ENCODE peak calls at places on chromosome 7, in seven cellular contexts. One of them, this sample, is unnamed.

GRCh38 chr7:38679419-38679818 is 48.2 kb upstream of the AMPH start:
- DNase-seq in pancreas: no peak
- DNase-seq in HepG2: no peak
- DNase-seq in fibroblast of lung: peak
- DNase-seq in CD4-positive, alpha-beta T cell: no peak
- DNase-seq in activated CD4-positive, alpha-beta T cell treated with anti-CD3 and anti-CD28 coated beads for 48 hours: no peak
- DNase-seq in GM10248: no peak
- DNase-seq in this sample: no peak

GRCh38 chr7:128404826-128405344 is 4.9 kb downstream of the IMPDH1 start:
- DNase-seq in fibroblast of lung: peak
- DNase-seq in CD4-positive, alpha-beta T cell: no peak
- DNase-seq in HepG2: no peak
- DNase-seq in pancreas: no peak
- DNase-seq in GM10248: no peak
- DNase-seq in activated CD4-positive, alpha-beta T cell treated with anti-CD3 and anti-CD28 coated beads for 48 hours: no peak
- DNase-seq in this sample: no peak

GRCh38 chr7:131072505-131073091 is 255.1 kb upstream of the MKLN1 start:
- DNase-seq in pancreas: no peak
- DNase-seq in HepG2: no peak
- DNase-seq in activated CD4-positive, alpha-beta T cell treated with anti-CD3 and anti-CD28 coated beads for 48 hours: no peak
- DNase-seq in fibroblast of lung: peak
- DNase-seq in CD4-positive, alpha-beta T cell: no peak
- DNase-seq in GM10248: no peak
- DNase-seq in this sample: no peak

GRCh38 chr7:40584667-40585433 is 450.0 kb downstream of the SUGCT start:
- DNase-seq in fibroblast of lung: peak
- DNase-seq in CD4-positive, alpha-beta T cell: no peak
- DNase-seq in activated CD4-positive, alpha-beta T cell treated with anti-CD3 and anti-CD28 coated beads for 48 hours: no peak
- DNase-seq in pancreas: no peak
- DNase-seq in HepG2: no peak
- DNase-seq in GM10248: no peak
- DNase-seq in this sample: no peak

GRCh38 chr7:21367081-21367480 is 60.8 kb upstream of the SP4 start:
- DNase-seq in GM10248: no peak
- DNase-seq in fibroblast of lung: no peak
- DNase-seq in CD4-positive, alpha-beta T cell: no peak
- DNase-seq in HepG2: no peak
- DNase-seq in activated CD4-positive, alpha-beta T cell treated with anti-CD3 and anti-CD28 coated beads for 48 hours: no peak
- DNase-seq in pancreas: no peak
- DNase-seq in this sample: no peak

GRCh38 chr7:77550586-77550985 is 13.5 kb downstream of the PTPN12 start:
- DNase-seq in HepG2: no peak
- DNase-seq in pancreas: no peak
- DNase-seq in fibroblast of lung: peak
- DNase-seq in GM10248: no peak
- DNase-seq in activated CD4-positive, alpha-beta T cell treated with anti-CD3 and anti-CD28 coated beads for 48 hours: no peak
- DNase-seq in CD4-positive, alpha-beta T cell: no peak
- DNase-seq in this sample: no peak

GRCh38 chr7:45987521-45988290 is 66.6 kb upstream of the IGFBP3 start:
- DNase-seq in GM10248: no peak
- DNase-seq in activated CD4-positive, alpha-beta T cell treated with anti-CD3 and anti-CD28 coated beads for 48 hours: no peak
- DNase-seq in pancreas: no peak
- DNase-seq in fibroblast of lung: no peak
- DNase-seq in CD4-positive, alpha-beta T cell: no peak
- DNase-seq in HepG2: peak
- DNase-seq in this sample: no peak

GRCh38 chr7:30650455-30650854 is 31.8 kb downstream of the CRHR2 start:
- DNase-seq in fibroblast of lung: no peak
- DNase-seq in activated CD4-positive, alpha-beta T cell treated with anti-CD3 and anti-CD28 coated beads for 48 hours: no peak
- DNase-seq in pancreas: peak
- DNase-seq in CD4-positive, alpha-beta T cell: no peak
- DNase-seq in HepG2: no peak
- DNase-seq in GM10248: no peak
- DNase-seq in this sample: no peak

GRCh38 chr7:158023563-158024350 is 563.9 kb downstream of the PTPRN2 start:
- DNase-seq in CD4-positive, alpha-beta T cell: no peak
- DNase-seq in GM10248: no peak
- DNase-seq in activated CD4-positive, alpha-beta T cell treated with anti-CD3 and anti-CD28 coated beads for 48 hours: no peak
- DNase-seq in HepG2: no peak
- DNase-seq in pancreas: peak
- DNase-seq in fibroblast of lung: no peak
- DNase-seq in this sample: no peak

GRCh38 chr7:47335557-47336177 is 246.2 kb downstream of the TNS3 start:
- DNase-seq in fibroblast of lung: no peak
- DNase-seq in activated CD4-positive, alpha-beta T cell treated with anti-CD3 and anti-CD28 coated beads for 48 hours: no peak
- DNase-seq in pancreas: no peak
- DNase-seq in CD4-positive, alpha-beta T cell: no peak
- DNase-seq in GM10248: no peak
- DNase-seq in HepG2: no peak
- DNase-seq in this sample: no peak

GRCh38 chr7:2231992-2232765 is 566 bp downstream of the MAD1L1 start:
- DNase-seq in HepG2: peak
- DNase-seq in pancreas: peak
- DNase-seq in activated CD4-positive, alpha-beta T cell treated with anti-CD3 and anti-CD28 coated beads for 48 hours: peak
- DNase-seq in CD4-positive, alpha-beta T cell: no peak
- DNase-seq in fibroblast of lung: no peak
- DNase-seq in GM10248: peak
- DNase-seq in this sample: peak

GRCh38 chr7:27082171-27082570 is 13.6 kb downstream of the HOXA1 start:
- DNase-seq in CD4-positive, alpha-beta T cell: no peak
- DNase-seq in fibroblast of lung: no peak
- DNase-seq in HepG2: no peak
- DNase-seq in GM10248: no peak
- DNase-seq in activated CD4-positive, alpha-beta T cell treated with anti-CD3 and anti-CD28 coated beads for 48 hours: no peak
- DNase-seq in pancreas: no peak
- DNase-seq in this sample: no peak

GRCh38 chr7:80826520-80827237 is 92.2 kb downstream of the SEMA3C start:
- DNase-seq in HepG2: no peak
- DNase-seq in activated CD4-positive, alpha-beta T cell treated with anti-CD3 and anti-CD28 coated beads for 48 hours: no peak
- DNase-seq in CD4-positive, alpha-beta T cell: no peak
- DNase-seq in pancreas: no peak
- DNase-seq in fibroblast of lung: peak
- DNase-seq in GM10248: no peak
- DNase-seq in this sample: no peak